ENCODE peak calls at places on chromosomes 3 and 15, in ten cellular contexts. O, B, U, J, K, S, V, Y, E and X are unnamed samples.
A peak's percentile ranks its signal among the peaks of the same experiment; 100 is the strongest.

GRCh38 chr3:190003730-190004129 is 117.0 kb downstream of the P3H2 start:
- DNase-seq in Y (no peak), E (no peak), J (no peak), U (no peak), S (no peak), O (no peak), V (peak; percentile 95), K (no peak), B (peak; percentile 60), X (no peak)

GRCh38 chr15:29289179-29289578 is 19.6 kb upstream of the NSMCE3 start:
- DNase-seq in U (no peak), Y (no peak), E (no peak), J (no peak), K (no peak), B (no peak), S (no peak), V (no peak), O (no peak), X (no peak)

GRCh38 chr3:107206141-107206540 is 171.1 kb upstream of the CCDC54 start:
- DNase-seq in B (peak; percentile 46), E (no peak), Y (peak; percentile 44), U (no peak), S (no peak), J (no peak), K (no peak), V (peak; percentile 23), O (peak; percentile 29), X (peak; percentile 11)

GRCh38 chr15:82146990-82147461 is 101.2 kb upstream of the MEX3B start:
- DNase-seq in Y (no peak), B (peak; percentile 53), E (no peak), O (no peak), S (no peak), K (no peak), V (peak; percentile 90), J (no peak), U (no peak), X (no peak)

GRCh38 chr3:23202203-23202920 is 765 bp upstream of the UBE2E2 start:
- DNase-seq in O (no peak), U (no peak), E (peak; percentile 5), J (peak; percentile 17), K (no peak), V (peak; percentile 15), Y (no peak), B (no peak), S (no peak), X (no peak)

GRCh38 chr3:29453278-29453961 is 172.5 kb downstream of the RBMS3 start:
- DNase-seq in E (no peak), V (no peak), O (no peak), B (peak; percentile 54), K (peak; percentile 21), J (no peak), S (peak; percentile 28), U (no peak), Y (peak; percentile 87), X (no peak)

GRCh38 chr3:111592143-111592542 is 3.0 kb downstream of the ZBED2 start:
- DNase-seq in E (no peak), K (no peak), S (no peak), U (no peak), J (no peak), V (peak; percentile 39), Y (no peak), O (no peak), B (no peak), X (no peak)

GRCh38 chr15:70112018-70112395 is 14.3 kb upstream of the TLE3 start:
- DNase-seq in K (no peak), Y (no peak), B (no peak), J (no peak), E (no peak), S (no peak), O (no peak), U (no peak), V (peak; percentile 61), X (no peak)

GRCh38 chr3:152095472-152095871 is 173.3 kb upstream of the MBNL1 start:
- DNase-seq in K (no peak), S (no peak), E (no peak), V (no peak), O (no peak), B (no peak), U (no peak), J (no peak), Y (no peak), X (no peak)

GRCh38 chr3:184663756-184664155 is 48.1 kb downstream of the MAGEF1 start:
- DNase-seq in V (peak; percentile 33), O (no peak), K (no peak), E (no peak), Y (peak; percentile 60), S (no peak), B (peak; percentile 50), J (no peak), U (no peak), X (no peak)

GRCh38 chr15:75227663-75228280 is 26.1 kb downstream of the C15orf39 start:
- DNase-seq in E (no peak), K (peak; percentile 3), S (no peak), V (no peak), U (peak; percentile 6), O (no peak), B (no peak), Y (peak; percentile 2), J (no peak), X (no peak)

GRCh38 chr15:67531379-67532059 is 10.6 kb downstream of the C15orf61 start:
- DNase-seq in U (no peak), Y (no peak), S (no peak), B (no peak), K (no peak), V (peak; percentile 60), O (no peak), E (no peak), J (no peak), X (no peak)

GRCh38 chr15:88467935-88468528 is 524 bp downstream of the MRPS11 start:
- DNase-seq in U (no peak), O (no peak), K (no peak), Y (peak; percentile 51), S (no peak), V (no peak), J (no peak), B (no peak), E (no peak), X (no peak)
- TF ChIP-seq CTCF in U (no peak), O (no peak), K (no peak), Y (peak; percentile 50), S (no peak), V (peak; percentile 35), J (no peak), B (no peak), E (no peak), X (peak; percentile 38)

GRCh38 chr3:97935842-97936241 is 36.4 kb downstream of the RIOX2 start:
- DNase-seq in B (no peak), S (no peak), J (no peak), K (no peak), U (no peak), V (no peak), O (no peak), E (no peak), Y (no peak), X (no peak)

GRCh38 chr3:97938444-97938843 is 33.8 kb downstream of the RIOX2 start:
- DNase-seq in Y (no peak), S (no peak), K (no peak), O (no peak), U (no peak), E (no peak), J (no peak), V (peak; percentile 20), B (no peak), X (no peak)

GRCh38 chr3:97937205-97937604 is 35.0 kb downstream of the RIOX2 start:
- DNase-seq in J (no peak), K (no peak), Y (no peak), B (no peak), E (no peak), V (no peak), U (no peak), O (no peak), S (no peak), X (no peak)

GRCh38 chr3:97942801-97943546 is 29.3 kb downstream of the RIOX2 start:
- DNase-seq in V (no peak), B (no peak), J (no peak), S (no peak), O (no peak), Y (no peak), E (no peak), K (no peak), U (no peak), X (no peak)

GRCh38 chr3:97940034-97940433 is 32.2 kb downstream of the RIOX2 start:
- DNase-seq in Y (peak; percentile 16), B (no peak), U (no peak), S (no peak), O (no peak), J (no peak), V (no peak), E (no peak), K (no peak), X (no peak)
- TF ChIP-seq CTCF in Y (peak; percentile 48), B (no peak), U (peak; percentile 44), S (no peak), O (no peak), J (no peak), V (no peak), E (no peak), K (peak; percentile 7), X (no peak)

GRCh38 chr3:83928903-83929302 is 1029.9 kb upstream of the CADM2 start:
- DNase-seq in B (no peak), J (no peak), S (no peak), E (no peak), V (no peak), U (no peak), Y (no peak), K (no peak), O (no peak), X (no peak)

GRCh38 chr3:83926291-83926690 is 1032.5 kb upstream of the CADM2 start:
- DNase-seq in Y (no peak), J (no peak), V (no peak), O (no peak), S (no peak), U (no peak), B (no peak), E (no peak), K (no peak), X (no peak)

DNA sequence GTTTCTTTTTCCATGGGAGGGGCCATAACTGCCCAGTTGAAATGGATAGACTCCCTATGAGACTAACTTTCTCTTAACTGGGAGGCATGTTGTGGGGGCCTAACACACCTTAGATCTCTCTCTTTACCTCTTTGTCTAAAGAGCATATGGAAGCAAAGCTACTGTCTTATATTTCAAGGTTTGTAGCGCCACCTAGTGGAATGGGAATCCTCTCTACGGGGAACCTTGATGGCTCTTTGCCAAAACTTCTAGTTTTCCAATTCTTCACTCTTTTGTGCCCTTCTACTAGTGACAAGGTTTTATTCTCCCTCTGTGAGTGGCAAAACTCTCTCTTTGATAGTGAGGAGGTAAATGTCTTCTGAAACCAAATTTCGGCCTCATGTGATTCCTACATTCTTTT is 1030.4 kb upstream of the CADM2 start:
- DNase-seq in O (peak; percentile 5), B (no peak), E (no peak), J (no peak), K (no peak), U (no peak), S (no peak), V (no peak), Y (peak; percentile 75), X (no peak)
- TF ChIP-seq CTCF in O (no peak), B (no peak), E (no peak), J (peak; percentile 31), K (peak; percentile 15), U (no peak), S (no peak), V (peak; percentile 20), Y (peak; percentile 65), X (peak; percentile 13)

DNA sequence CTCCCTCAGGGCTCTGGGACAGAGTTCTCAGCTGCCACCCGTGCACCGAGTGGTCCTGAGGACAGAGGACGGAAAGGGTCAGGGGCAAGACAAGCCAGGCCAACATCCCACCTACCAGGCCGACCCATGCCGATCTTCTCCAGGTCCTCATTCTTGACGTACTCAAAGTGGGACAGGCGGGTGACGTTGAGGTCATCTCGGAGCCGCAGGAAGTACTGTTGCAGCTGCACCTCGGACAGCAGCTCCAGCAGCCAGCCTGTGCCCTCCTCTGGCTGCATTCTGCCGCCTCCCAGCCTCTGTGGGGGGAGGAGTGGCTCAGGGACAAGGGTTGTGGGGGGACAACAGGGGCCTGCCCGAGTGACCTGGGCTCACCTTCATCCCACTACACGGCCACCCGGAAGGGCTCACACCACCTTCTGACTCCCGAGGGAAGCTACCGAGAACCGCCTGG is 20.0 kb downstream of the TNK2 start:
- DNase-seq in B (no peak), J (no peak), U (no peak), E (no peak), O (no peak), Y (no peak), V (no peak), S (no peak), K (peak; percentile 19), X (no peak)
- TF ChIP-seq CTCF in B (no peak), J (no peak), U (no peak), E (no peak), O (no peak), Y (no peak), V (no peak), S (no peak), K (no peak), X (no peak)